ENCODE peak calls at places on chromosome 12, in five cellular contexts. X, T, O, M and J are unnamed samples.

GRCh38 chr12:93164103-93164880 is 213.4 kb upstream of the NUDT4 start:
- DNase-seq in T (no peak), M (no peak), O (no peak), X (no peak), J (no peak)

GRCh38 chr12:104748790-104749189 is 209.3 kb downstream of the SLC41A2 start:
- DNase-seq in O (no peak), M (peak), T (no peak), X (peak), J (no peak)

GRCh38 chr12:84128117-84128991 is 784.2 kb downstream of the SLC6A15 start:
- DNase-seq in M (no peak), O (no peak), T (peak), X (no peak), J (peak)

GRCh38 chr12:48970702-48971334 is 717 bp downstream of the WNT10B start:
- DNase-seq in X (no peak), O (no peak), T (no peak), M (no peak), J (no peak)

GRCh38 chr12:15208140-15208539 is 13.1 kb downstream of the RERG start:
- DNase-seq in M (no peak), O (no peak), T (peak), X (no peak), J (no peak)

GRCh38 chr12:58425481-58426392 is 484.4 kb downstream of the ATP23 start:
- DNase-seq in X (peak), O (peak), M (peak), T (peak), J (peak)

GRCh38 chr12:90897981-90898380 is 57.0 kb downstream of the CCER1 start:
- DNase-seq in T (no peak), O (no peak), M (no peak), X (no peak), J (no peak)

GRCh38 chr12:58504539-58504938 is 415.8 kb downstream of the LRIG3 start:
- DNase-seq in T (no peak), O (no peak), X (no peak), M (no peak), J (no peak)

GRCh38 chr12:62983594-62983993 is 48.6 kb upstream of the PPM1H start:
- DNase-seq in T (peak), O (no peak), X (no peak), M (no peak), J (no peak)

GRCh38 chr12:117033382-117034045 is 65.7 kb downstream of the TESC start:
- DNase-seq in O (peak), M (no peak), T (no peak), X (no peak), J (no peak)

GRCh38 chr12:117034691-117035090 is 64.5 kb downstream of the TESC start:
- DNase-seq in T (no peak), M (no peak), O (no peak), X (no peak), J (peak)

GRCh38 chr12:117031843-117032592 is 67.2 kb downstream of the TESC start:
- DNase-seq in M (no peak), T (no peak), X (peak), O (no peak), J (no peak)

GRCh38 chr12:117034249-117034648 is 65.0 kb downstream of the TESC start:
- DNase-seq in O (no peak), M (no peak), T (no peak), X (no peak), J (peak)

GRCh38 chr12:117032593-117033381 is 66.4 kb downstream of the TESC start:
- DNase-seq in X (peak), M (peak), O (peak), T (no peak), J (no peak)
- H3K4me3 ChIP-seq in X (no peak), M (no peak), O (no peak), T (no peak), J (no peak)

GRCh38 chr12:112122823-112123690 is 2.3 kb upstream of the TRAFD1 start:
- DNase-seq in T (no peak), M (peak), X (no peak), O (no peak), J (no peak)
- H3K4me3 ChIP-seq in T (no peak), M (no peak), X (no peak), O (no peak), J (no peak)

DNA sequence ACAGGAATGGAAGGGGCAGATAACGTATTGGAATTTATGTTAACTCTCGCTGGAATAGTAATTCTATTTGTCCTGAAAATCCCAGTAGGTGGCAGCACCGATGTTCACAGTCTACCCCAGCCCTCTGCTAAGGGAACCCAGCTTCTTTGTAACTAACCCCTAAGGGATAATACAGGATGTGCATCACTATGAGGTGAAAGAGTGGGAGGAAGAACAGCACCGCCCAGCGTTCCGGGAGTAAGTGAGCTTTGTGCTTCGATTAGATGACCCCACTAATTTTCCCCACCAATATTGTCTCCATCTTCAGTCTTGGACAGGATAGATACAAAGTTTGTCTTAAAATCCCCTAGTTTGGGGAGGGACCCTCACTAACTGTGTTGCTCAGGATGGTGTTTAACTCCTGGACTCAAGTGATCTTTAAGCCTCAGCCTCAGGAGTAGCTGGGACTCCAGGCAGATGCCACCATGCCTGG is 2.7 kb downstream of the SLC2A3 start:
- DNase-seq in T (peak), X (peak), M (peak), O (peak), J (peak)
- H3K4me3 ChIP-seq in T (peak), X (peak), M (peak), O (no peak), J (peak)

GRCh38 chr12:45243963-45244362 is 28.1 kb downstream of the ANO6 start:
- DNase-seq in M (no peak), X (no peak), T (no peak), O (no peak), J (no peak)
- H3K4me3 ChIP-seq in M (no peak), X (no peak), T (no peak), O (no peak), J (no peak)

GRCh38 chr12:107906719-107907118 is 132.2 kb downstream of the ASCL4 start:
- DNase-seq in O (no peak), X (no peak), T (no peak), M (no peak), J (no peak)

GRCh38 chr12:107900588-107900987 is 126.1 kb downstream of the ASCL4 start:
- DNase-seq in X (no peak), O (no peak), M (no peak), T (no peak), J (no peak)

DNA sequence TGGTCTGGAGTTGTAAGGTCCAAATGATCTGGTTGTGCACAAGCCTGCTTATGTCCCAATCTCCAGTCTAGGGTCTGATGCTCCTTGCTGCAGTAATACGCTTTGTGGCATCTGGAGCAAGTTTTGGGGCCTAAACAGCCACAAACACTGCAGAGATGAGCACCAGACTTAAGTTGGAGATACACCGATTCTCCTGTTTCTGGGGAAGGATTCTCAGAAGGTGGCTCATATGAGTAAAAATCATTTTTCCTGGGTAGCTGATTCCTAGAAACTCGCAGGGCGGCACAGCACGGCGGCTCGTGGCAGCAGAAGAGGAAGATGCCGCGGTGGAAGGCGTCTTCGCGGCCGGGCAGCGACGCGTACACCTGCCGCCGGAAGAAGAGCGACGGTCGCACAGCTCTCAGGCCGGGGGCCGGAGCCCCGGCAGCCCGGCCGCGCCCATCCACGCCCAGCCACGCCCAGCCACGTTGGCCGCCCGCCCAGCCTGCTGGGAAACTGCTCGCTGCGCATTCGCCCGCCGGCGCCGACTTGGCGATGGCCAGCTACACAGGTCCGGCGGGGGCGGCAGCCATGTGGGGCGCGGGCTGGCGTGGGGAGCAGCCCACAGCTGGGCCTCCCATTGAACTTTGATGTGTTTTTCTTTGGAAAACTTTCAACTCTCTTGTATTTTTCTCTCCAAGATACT is 129.0 kb downstream of the ASCL4 start:
- DNase-seq in T (peak), M (peak), O (peak), X (no peak), J (peak)
- H3K4me3 ChIP-seq in T (peak), M (no peak), O (no peak), X (no peak), J (peak)

DNA sequence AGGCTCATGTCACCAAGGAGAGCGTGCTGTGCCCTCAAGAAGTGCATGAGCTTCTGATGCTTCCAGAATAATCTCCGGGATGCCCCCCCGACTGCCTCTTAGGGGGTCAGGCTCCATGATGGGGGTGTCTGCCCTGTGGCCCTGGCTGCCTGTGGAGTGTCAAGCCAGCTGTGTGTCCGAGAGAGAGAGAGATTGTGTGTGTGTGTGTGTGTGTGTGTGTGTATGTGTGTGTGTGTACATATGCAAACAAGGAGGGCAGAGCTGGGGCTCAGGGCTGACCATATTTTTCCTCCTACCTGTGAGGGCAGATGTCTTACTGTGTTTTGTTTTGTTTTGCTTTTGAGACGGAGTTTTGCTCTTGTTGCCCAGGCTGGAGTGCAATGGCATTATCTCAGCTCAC is 5.6 kb upstream of the ALDH2 start:
- DNase-seq in X (no peak), O (no peak), T (no peak), M (no peak), J (no peak)
- H3K4me3 ChIP-seq in X (no peak), O (no peak), T (no peak), M (no peak), J (no peak)

DNA sequence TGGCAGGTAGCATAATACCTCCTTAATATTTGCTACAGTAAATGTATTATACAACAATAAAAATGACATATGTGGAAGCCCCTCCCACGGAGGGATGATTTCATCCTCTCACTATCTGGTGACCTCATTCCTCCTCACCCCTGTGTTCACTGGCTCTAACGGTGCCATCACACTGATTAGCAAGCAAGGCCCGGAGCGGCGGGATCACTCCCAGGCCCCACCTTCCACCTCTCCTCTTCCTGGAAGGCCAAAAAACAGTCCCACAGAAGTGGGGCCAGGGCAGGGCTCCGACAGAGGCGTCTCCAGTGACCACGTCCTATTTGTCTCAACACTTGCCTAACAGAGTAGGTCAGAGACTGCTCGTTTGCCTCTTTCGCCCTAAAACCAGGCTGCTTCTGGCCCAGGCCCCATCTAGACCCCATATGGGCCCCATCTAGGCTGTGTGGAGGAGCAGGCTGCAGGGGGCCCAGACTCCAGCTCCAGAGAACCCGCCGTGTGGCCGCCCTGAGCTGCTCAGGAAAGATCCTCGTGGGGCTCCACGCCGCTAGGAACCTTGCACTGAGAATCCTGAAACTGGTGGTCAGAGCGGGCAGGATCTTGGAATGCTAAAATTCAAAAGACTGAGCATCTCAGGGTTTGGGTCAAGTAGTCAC is 3.7 kb downstream of the SELPLG start:
- DNase-seq in X (no peak), O (no peak), T (peak), M (peak), J (peak)
- H3K4me3 ChIP-seq in X (no peak), O (no peak), T (no peak), M (no peak), J (no peak)

GRCh38 chr12:121397521-121397920 is 2.4 kb upstream of the RNF34 start:
- DNase-seq in X (no peak), T (no peak), M (no peak), O (no peak), J (no peak)

GRCh38 chr12:121388421-121388981 is 11.4 kb upstream of the RNF34 start:
- DNase-seq in X (no peak), O (no peak), M (peak), T (peak), J (no peak)

GRCh38 chr12:121390856-121391255 is 9.1 kb upstream of the RNF34 start:
- DNase-seq in M (no peak), O (no peak), T (no peak), X (no peak), J (no peak)

GRCh38 chr12:121392325-121392716 is 7.6 kb upstream of the RNF34 start:
- DNase-seq in O (no peak), T (no peak), X (no peak), M (no peak), J (no peak)

GRCh38 chr12:121391619-121392324 is 8.1 kb upstream of the RNF34 start:
- DNase-seq in O (no peak), T (no peak), X (no peak), M (no peak), J (no peak)
- H3K4me3 ChIP-seq in O (no peak), T (no peak), X (no peak), M (no peak), J (peak)